ENCODE peak calls at places on chromosomes 12 and 14, in five cellular contexts. E is fibroblast of lung; G is Daoy; U is stimulated activated CD4-positive, alpha-beta T cell treated with anti-CD3 and anti-CD28 coated beads, Interleukin-12 subunit alpha, Interleukin-12 subunit beta, amount 100 ng/mL, for 48 hours; L is HT1080. A is an unnamed sample.

GRCh38 chr14:54794796-54795195 is 107.8 kb downstream of the GCH1 start:
- DNase-seq in L (no peak), E (no peak), G (no peak), U (no peak), A (no peak)

GRCh38 chr14:104293851-104294627 is 155.7 kb downstream of the KIF26A start:
- DNase-seq in E (no peak), G (no peak), U (no peak), L (no peak), A (peak)

GRCh38 chr14:33539918-33540357 is 410.9 kb downstream of the EGLN3 start:
- DNase-seq in G (no peak), L (no peak), E (no peak), U (no peak), A (no peak)

GRCh38 chr12:116996648-116997047 is 85.9 kb downstream of the FBXW8 start:
- DNase-seq in E (peak), U (no peak), G (no peak), L (no peak), A (no peak)

GRCh38 chr14:42185718-42186117 is 579.0 kb downstream of the LRFN5 start:
- DNase-seq in U (no peak), L (no peak), G (no peak), E (no peak), A (no peak)

GRCh38 chr12:95205685-95206084 is 11.6 kb downstream of the FGD6 start:
- DNase-seq in U (no peak), L (peak), G (peak), E (peak), A (no peak)

GRCh38 chr12:6871052-6871957 is 1.8 kb downstream of the SPSB2 start:
- DNase-seq in G (peak), L (peak), E (peak), U (peak), A (peak)

GRCh38 chr12:26434299-26434915 is 239.0 kb downstream of the SSPN start:
- DNase-seq in E (peak), L (peak), G (peak), U (no peak), A (peak)

GRCh38 chr12:46131729-46132128 is 137.1 kb downstream of the SLC38A1 start:
- DNase-seq in U (no peak), E (no peak), G (peak), L (peak), A (no peak)

A was measured in mucosa of descending colon.